ENCODE peak calls at places on chromosomes 1 and 21, in four cellular contexts. J is heart left ventricle, P is endothelial cell of umbilical vein, N is IMR-90. B is an unnamed sample.

GRCh38 chr1:21323091-21323490 is 32.8 kb upstream of the ECE1 start:
- DNase-seq in J (peak), P (peak), N (no peak), B (no peak)

GRCh38 chr1:178192686-178193085 is 98.8 kb downstream of the RASAL2 start:
- DNase-seq in J (peak), P (peak), N (peak), B (no peak)

GRCh38 chr1:233102381-233102780 is 152.0 kb downstream of the NTPCR start:
- DNase-seq in J (no peak), P (no peak), N (no peak), B (no peak)

GRCh38 chr1:85404393-85404792 is 60.6 kb downstream of the DDAH1 start:
- DNase-seq in J (no peak), P (no peak), N (no peak), B (no peak)

GRCh38 chr1:158199840-158200239 is 19.1 kb downstream of the CD1D start:
- DNase-seq in J (no peak), P (no peak), N (peak), B (no peak)

GRCh38 chr1:89938171-89939055 is 56.5 kb upstream of the ZNF326 start:
- DNase-seq in J (no peak), P (peak), N (peak), B (no peak)

GRCh38 chr1:20491178-20491577 is 5.2 kb upstream of the CAMK2N1 start:
- DNase-seq in J (no peak), P (no peak), N (no peak), B (no peak)

GRCh38 chr1:92118826-92119225 is 38.7 kb downstream of the BTBD8 start:
- DNase-seq in J (no peak), P (no peak), N (peak), B (no peak)

GRCh38 chr1:178500091-178500770 is 3.5 kb upstream of the CLEC20A start:
- DNase-seq in J (no peak), P (no peak), N (no peak), B (no peak)

GRCh38 chr1:30678209-30678608 is 45.2 kb downstream of the MATN1 start:
- DNase-seq in J (no peak), P (no peak), N (no peak), B (no peak)

GRCh38 chr1:77709727-77710126 is 27.3 kb upstream of the ZZZ3 start:
- DNase-seq in J (no peak), P (no peak), N (no peak), B (no peak)

GRCh38 chr1:77706321-77706720 is 23.9 kb upstream of the ZZZ3 start:
- DNase-seq in J (no peak), P (no peak), N (peak), B (no peak)

GRCh38 chr1:77704736-77705135 is 22.3 kb upstream of the ZZZ3 start:
- DNase-seq in J (no peak), P (peak), N (no peak), B (no peak)
- TF ChIP-seq POLR2A in J (no peak), P (no peak), N (no peak), B (no peak)

GRCh38 chr1:234981758-234982157 is 146.9 kb downstream of the TOMM20 start:
- DNase-seq in J (no peak), P (no peak), N (no peak), B (no peak)
- H3K27ac ChIP-seq in J (peak), P (peak), N (peak), B (peak)

GRCh38 chr21:42062543-42063022 is 8.5 kb upstream of the UMODL1 start:
- DNase-seq in J (no peak), P (no peak), N (no peak), B (no peak)
- TF ChIP-seq POLR2A in J (no peak), P (no peak), N (no peak), B (no peak)

DNA sequence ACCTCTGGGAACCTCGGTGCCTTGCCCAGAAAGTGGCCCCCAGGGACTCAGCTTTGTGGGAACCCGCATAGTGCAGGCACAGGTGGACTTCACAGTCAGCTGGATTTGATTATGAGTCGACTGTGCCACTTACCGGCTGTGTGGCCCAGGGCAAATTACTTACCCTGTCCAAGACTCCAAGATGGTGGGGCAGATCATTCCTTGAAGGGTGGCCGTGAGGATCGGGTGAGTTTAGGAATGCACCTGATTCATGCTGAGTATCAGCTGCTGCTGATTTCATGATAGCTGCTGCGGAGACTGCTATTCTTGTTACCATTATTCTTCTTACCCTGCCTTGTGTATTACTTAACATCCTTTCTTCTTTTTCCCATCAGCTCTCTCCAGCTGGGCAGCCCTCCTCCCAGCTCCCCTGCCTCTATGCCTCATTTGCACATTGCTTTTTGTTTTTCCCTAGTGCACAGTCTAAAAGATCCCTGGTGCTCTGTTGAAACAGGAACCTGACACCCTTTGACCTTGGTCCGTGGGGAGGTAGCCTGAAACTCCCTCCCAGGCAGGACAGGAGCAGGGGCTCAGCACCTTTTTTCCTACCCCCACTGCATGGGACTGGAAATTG is 40.5 kb upstream of the FHAD1 start:
- DNase-seq in J (no peak), P (no peak), N (peak), B (no peak)
- H3K27ac ChIP-seq in J (no peak), P (no peak), N (no peak), B (no peak)

DNA sequence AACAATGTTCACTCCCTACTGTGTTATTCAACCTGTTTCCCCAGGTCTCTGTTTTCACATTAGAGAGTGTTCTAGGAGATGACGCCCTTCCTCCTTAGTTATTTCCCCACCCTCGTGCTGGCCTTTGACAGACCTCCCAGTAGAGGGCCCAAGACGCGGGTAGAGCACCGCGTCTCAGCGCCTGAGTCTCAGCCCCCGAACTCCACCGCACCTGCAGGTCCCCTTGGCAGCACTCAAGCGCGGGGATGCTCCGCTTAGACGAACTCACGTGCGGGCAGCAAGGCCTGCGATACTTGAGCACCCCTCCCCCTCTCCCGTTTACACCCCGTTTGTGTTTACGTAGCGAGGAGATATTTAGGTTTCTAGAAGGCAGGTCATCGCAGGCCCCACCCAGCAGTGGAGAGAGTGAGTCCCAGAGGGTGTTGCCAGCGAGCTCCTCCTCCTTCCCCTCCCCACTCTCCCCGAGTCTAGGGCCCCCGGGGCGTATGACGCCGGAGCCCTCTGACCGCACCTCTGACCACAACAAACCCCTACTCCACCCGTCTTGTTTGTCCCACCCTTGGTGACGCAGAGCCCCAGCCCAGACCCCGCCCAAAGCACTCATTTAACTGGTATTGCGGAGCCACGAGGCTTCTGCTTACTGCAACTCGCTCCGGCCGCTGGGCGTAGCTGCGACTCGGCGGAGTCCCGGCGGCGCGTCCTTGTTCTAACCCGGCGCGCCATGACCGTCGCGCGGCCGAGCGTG is at the start of gene CD55:
- DNase-seq in J (peak), P (peak), N (peak), B (peak)
- TF ChIP-seq POLR2A in J (peak), P (peak), N (peak), B (peak)

GRCh38 chr1:230114245-230114651 is 47.2 kb downstream of the GALNT2 start:
- DNase-seq in J (no peak), P (no peak), N (peak), B (no peak)
- H3K27ac ChIP-seq in J (peak), P (peak), N (peak), B (peak)

B was measured in tibial nerve.